ENCODE peak calls at places on chromosomes 6 and 20, in five cellular contexts. E is spleen, R is stomach, V is prostate gland, L is upper lobe of left lung. D is an unnamed sample.

GRCh38 chr20:14963262-14963663 is 625.9 kb upstream of the FLRT3 start:
- DNase-seq in E (no peak), R (no peak), V (peak; percentile 31), L (no peak), D (no peak)

GRCh38 chr20:13626724-13627123 is 12.0 kb downstream of the TASP1 start:
- DNase-seq in E (no peak), R (no peak), V (no peak), L (no peak), D (no peak)

GRCh38 chr20:62430871-62431447 is 3.6 kb upstream of the RBBP8NL start:
- DNase-seq in E (no peak), R (no peak), V (no peak), L (no peak), D (no peak)

GRCh38 chr6:138736640-138737039 is 36.9 kb upstream of the CCDC28A start:
- DNase-seq in E (no peak), R (no peak), V (no peak), L (no peak), D (no peak)

GRCh38 chr6:53647437-53648094 is 18.0 kb downstream of the KLHL31 start:
- DNase-seq in E (no peak), R (no peak), V (no peak), L (no peak), D (no peak)

GRCh38 chr6:131976545-131977061 is 25.4 kb upstream of the CCN2 start:
- DNase-seq in E (no peak), R (no peak), V (no peak), L (no peak), D (no peak)

GRCh38 chr6:108684809-108685329 is 124.2 kb downstream of the FOXO3 start:
- DNase-seq in E (no peak), R (no peak), V (peak; percentile 40), L (no peak), D (no peak)

GRCh38 chr6:43368517-43369160 is 808 bp downstream of the ZNF318 start:
- DNase-seq in E (peak; percentile 89), R (peak; percentile 37), V (peak; percentile 15), L (no peak), D (no peak)

GRCh38 chr20:8801686-8802085 is 267.2 kb upstream of the PLCB4 start:
- DNase-seq in E (no peak), R (no peak), V (no peak), L (no peak), D (no peak)

GRCh38 chr6:170160031-170160627 is 130.7 kb downstream of the DLL1 start:
- DNase-seq in E (peak; percentile 74), R (no peak), V (no peak), L (peak; percentile 77), D (no peak)

GRCh38 chr6:90494067-90494773 is 92.7 kb downstream of the MAP3K7 start:
- DNase-seq in E (no peak), R (no peak), V (no peak), L (no peak), D (no peak)

GRCh38 chr6:153980176-153980575 is 58.9 kb upstream of the OPRM1 start:
- DNase-seq in E (no peak), R (no peak), V (no peak), L (no peak), D (no peak)

GRCh38 chr6:33740204-33740608 is 6.5 kb downstream of the IP6K3 start:
- DNase-seq in E (no peak), R (no peak), V (no peak), L (no peak), D (no peak)

GRCh38 chr20:61748376-61748775 is 317.3 kb downstream of the TAF4 start:
- DNase-seq in E (no peak), R (no peak), V (no peak), L (no peak), D (no peak)

GRCh38 chr20:24485981-24486380 is 16.6 kb downstream of the SYNDIG1 start:
- DNase-seq in E (peak; percentile 33), R (peak; percentile 1), V (no peak), L (no peak), D (no peak)

GRCh38 chr20:14885661-14886060 is 548.2 kb upstream of the FLRT3 start:
- DNase-seq in E (no peak), R (no peak), V (no peak), L (no peak), D (no peak)

GRCh38 chr20:64145458-64146300 is 18.6 kb upstream of the MYT1 start:
- DNase-seq in E (peak; percentile 55), R (no peak), V (no peak), L (no peak), D (no peak)

DNA sequence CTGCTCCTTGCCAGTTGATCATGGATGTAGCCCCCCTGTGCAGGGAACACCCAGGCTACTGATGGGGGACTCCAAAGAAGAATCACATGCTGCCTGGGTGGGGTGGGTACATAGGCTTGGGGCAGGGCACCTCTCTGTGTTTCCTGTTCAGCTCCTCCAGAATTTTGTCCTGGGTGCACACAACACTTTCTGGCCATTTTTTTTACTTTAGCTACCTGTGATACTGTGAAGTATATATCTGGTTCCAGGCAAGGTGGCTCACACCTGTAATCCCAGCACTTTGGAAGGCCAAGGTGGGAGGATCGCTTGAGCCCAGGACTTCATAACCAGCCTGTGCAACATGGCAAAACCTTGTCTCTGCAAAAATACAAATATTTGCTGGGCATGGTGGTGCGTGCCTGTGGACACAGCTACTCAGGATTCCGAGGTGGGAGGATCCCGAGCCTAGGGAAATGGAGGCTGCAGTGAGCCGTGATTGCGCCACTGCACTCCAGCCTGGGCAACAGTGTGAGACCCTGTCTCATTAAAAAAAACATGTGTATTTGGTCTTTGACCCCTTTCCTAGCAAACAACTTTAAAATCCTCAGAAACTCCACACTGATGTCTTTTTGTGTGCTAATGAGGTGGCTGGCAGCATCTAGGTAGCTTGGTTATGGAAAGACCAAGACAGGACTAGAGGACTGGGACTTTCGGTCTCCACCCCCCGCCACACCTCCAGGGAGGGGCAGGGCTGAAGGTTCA is 14.1 kb downstream of the SLC4A11 start:
- DNase-seq in E (no peak), R (no peak), V (no peak), L (no peak), D (no peak)
- TF ChIP-seq POLR2AphosphoS5 in E (no peak), R (no peak), V (no peak), L (no peak), D (no peak)

GRCh38 chr6:34795836-34796425 is 4.0 kb downstream of the BLTP3A start:
- DNase-seq in E (no peak), R (no peak), V (no peak), L (no peak), D (no peak)

GRCh38 chr6:34792605-34793500 is 970 bp downstream of the BLTP3A start:
- DNase-seq in E (peak; percentile 74), R (peak; percentile 40), V (peak; percentile 28), L (no peak), D (no peak)

GRCh38 chr6:34793877-34794276 is 2.0 kb downstream of the BLTP3A start:
- DNase-seq in E (no peak), R (no peak), V (no peak), L (no peak), D (no peak)

GRCh38 chr6:34791164-34791841 is 580 bp upstream of the BLTP3A start:
- DNase-seq in E (peak; percentile 84), R (peak; percentile 51), V (peak; percentile 47), L (peak; percentile 40), D (no peak)

DNA sequence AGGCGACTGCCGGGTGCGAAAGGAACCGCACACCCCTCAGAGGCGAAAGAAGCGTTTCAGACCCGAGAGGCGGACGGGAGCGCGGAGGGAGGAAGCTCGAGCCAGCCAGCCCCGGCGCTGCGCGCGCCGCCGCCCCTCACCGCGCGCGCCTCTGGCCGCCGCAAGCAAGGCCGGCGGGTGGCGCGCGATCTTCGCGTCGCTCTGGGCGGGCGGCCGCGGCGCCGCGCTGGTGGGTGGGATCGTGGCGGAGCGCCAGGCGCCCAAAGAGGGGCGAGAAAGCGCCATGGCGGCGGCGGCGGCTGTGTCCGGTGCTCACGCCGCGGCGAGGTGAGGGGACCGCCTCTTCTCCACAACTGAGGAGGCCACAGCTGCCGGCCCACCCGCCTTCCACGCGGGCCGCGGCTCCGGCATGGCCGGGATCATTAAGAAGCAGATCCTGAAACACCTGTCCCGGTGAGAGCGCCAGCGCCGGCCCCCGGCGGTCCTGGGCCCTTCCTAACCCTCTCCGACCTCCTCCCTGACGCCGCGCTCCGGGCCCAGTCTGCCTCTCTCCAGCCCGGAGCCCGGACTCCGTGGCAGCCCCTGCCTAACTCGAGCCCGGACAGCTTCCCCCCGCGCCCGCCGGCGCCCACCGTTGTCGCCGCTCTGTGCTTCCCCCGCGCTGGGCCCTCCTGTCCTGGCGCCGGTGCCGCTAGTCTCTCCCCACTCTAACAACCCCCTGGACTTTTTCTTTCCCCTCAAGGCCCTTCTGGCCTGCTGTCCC is at the start of gene BLTP3A:
- DNase-seq in E (peak; percentile 95), R (peak; percentile 65), V (peak; percentile 55), L (peak; percentile 97), D (peak; percentile 86)
- TF ChIP-seq POLR2AphosphoS5 in E (peak; percentile 76), R (peak; percentile 59), V (no peak), L (peak; percentile 21), D (peak; percentile 25)

GRCh38 chr6:2029130-2029794 is 216.1 kb downstream of the GMDS start:
- DNase-seq in E (no peak), R (no peak), V (no peak), L (no peak), D (no peak)

GRCh38 chr6:2026133-2026532 is 219.3 kb downstream of the GMDS start:
- DNase-seq in E (no peak), R (no peak), V (no peak), L (no peak), D (no peak)

GRCh38 chr6:2030682-2031244 is 214.6 kb downstream of the GMDS start:
- DNase-seq in E (no peak), R (no peak), V (no peak), L (no peak), D (no peak)

GRCh38 chr6:2029952-2030351 is 215.5 kb downstream of the GMDS start:
- DNase-seq in E (no peak), R (no peak), V (no peak), L (no peak), D (no peak)

DNA sequence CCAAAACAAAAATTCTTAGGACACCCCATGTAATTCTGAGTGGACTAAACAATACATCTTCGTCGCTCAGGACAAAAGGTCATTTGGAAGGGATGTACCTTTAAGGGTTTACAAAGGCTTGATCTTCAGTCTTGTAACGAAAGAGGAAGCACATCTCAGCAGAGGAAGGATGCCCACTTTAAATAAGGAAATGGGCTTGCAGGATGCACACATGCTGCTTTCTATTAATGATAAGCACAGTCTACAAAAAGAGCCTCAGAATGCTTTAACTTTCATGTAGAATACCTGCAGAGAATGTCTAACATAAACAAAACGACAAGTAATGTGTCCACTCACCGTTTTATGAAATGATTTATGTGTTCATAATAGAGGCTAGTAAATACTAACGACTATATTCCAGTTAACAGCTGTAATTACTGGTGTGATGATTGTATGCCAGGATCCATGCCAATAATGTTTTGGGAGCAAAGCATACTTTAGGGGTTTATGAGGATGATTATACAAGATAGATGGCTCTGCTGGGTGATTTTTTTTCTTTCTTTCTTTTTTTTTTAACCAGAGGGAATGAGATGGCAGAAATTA is 216.9 kb downstream of the GMDS start:
- DNase-seq in E (no peak), R (no peak), V (no peak), L (no peak), D (no peak)
- TF ChIP-seq POLR2AphosphoS5 in E (no peak), R (no peak), V (no peak), L (no peak), D (no peak)

GRCh38 chr20:48738094-48738398 is 89.8 kb downstream of the PREX1 start:
- DNase-seq in E (no peak), R (no peak), V (no peak), L (no peak), D (no peak)

GRCh38 chr20:48739395-48740268 is 88.2 kb downstream of the PREX1 start:
- DNase-seq in E (no peak), R (no peak), V (no peak), L (no peak), D (no peak)

GRCh38 chr20:48737463-48738093 is 90.2 kb downstream of the PREX1 start:
- DNase-seq in E (no peak), R (no peak), V (no peak), L (no peak), D (no peak)

GRCh38 chr20:48740269-48740603 is 87.6 kb downstream of the PREX1 start:
- DNase-seq in E (no peak), R (no peak), V (no peak), L (no peak), D (no peak)

GRCh38 chr20:48738399-48739304 is 89.1 kb downstream of the PREX1 start:
- DNase-seq in E (no peak), R (no peak), V (no peak), L (no peak), D (no peak)
- TF ChIP-seq POLR2AphosphoS5 in E (no peak), R (no peak), V (no peak), L (peak; percentile 50), D (no peak)